ENCODE peak calls at places on chromosomes 12 and 14, in six cellular contexts. H is small intestine; U is uterus; Z is CD8-positive, alpha-beta T cell; C is Peyer's patch; T is heart right ventricle. B is an unnamed sample.

GRCh38 chr14:77249286-77249685 is 21.7 kb downstream of the NGB start:
- DNase-seq in U (no peak), C (no peak), Z (no peak), T (no peak), H (no peak), B (no peak)

GRCh38 chr12:13973981-13974380 is 7.4 kb downstream of the GRIN2B start:
- DNase-seq in H (no peak), Z (no peak), T (no peak), U (no peak), C (no peak), B (no peak)

GRCh38 chr12:123960029-123960428 is 12.6 kb downstream of the CCDC92 start:
- DNase-seq in H (no peak), U (no peak), Z (no peak), C (no peak), T (no peak), B (no peak)

GRCh38 chr14:55221186-55221585 is 29.8 kb upstream of the DLGAP5 start:
- DNase-seq in T (no peak), Z (no peak), C (no peak), U (no peak), H (peak; percentile 10), B (no peak)

GRCh38 chr12:106976013-106976658 is 10.8 kb downstream of the MTERF2 start:
- DNase-seq in U (no peak), Z (no peak), H (peak; percentile 92), C (no peak), T (no peak), B (no peak)

GRCh38 chr12:47576256-47576655 is 129.6 kb downstream of the RPAP3 start:
- DNase-seq in U (no peak), H (no peak), T (no peak), Z (no peak), C (no peak), B (no peak)

GRCh38 chr14:30242742-30243141 is 315.1 kb upstream of the PRKD1 start:
- DNase-seq in T (no peak), U (no peak), C (no peak), H (no peak), Z (no peak), B (no peak)

GRCh38 chr14:88793259-88793625 is 489 bp upstream of the EML5 start:
- DNase-seq in U (peak; percentile 16), Z (no peak), H (no peak), T (no peak), C (no peak), B (no peak)

GRCh38 chr14:70816525-70816924 is 7.2 kb upstream of the MAP3K9 start:
- DNase-seq in Z (no peak), H (no peak), C (no peak), T (no peak), U (no peak), B (no peak)

GRCh38 chr14:70823281-70823680 is 14.0 kb upstream of the MAP3K9 start:
- DNase-seq in T (no peak), C (no peak), H (no peak), Z (no peak), U (no peak), B (no peak)

GRCh38 chr14:70822706-70823185 is 13.4 kb upstream of the MAP3K9 start:
- DNase-seq in H (peak; percentile 81), T (peak; percentile 53), U (no peak), Z (no peak), C (no peak), B (peak; percentile 84)

GRCh38 chr14:70821916-70822705 is 12.8 kb upstream of the MAP3K9 start:
- DNase-seq in C (peak; percentile 37), U (peak; percentile 24), T (peak; percentile 46), Z (peak; percentile 35), H (peak; percentile 45), B (peak; percentile 70)

DNA sequence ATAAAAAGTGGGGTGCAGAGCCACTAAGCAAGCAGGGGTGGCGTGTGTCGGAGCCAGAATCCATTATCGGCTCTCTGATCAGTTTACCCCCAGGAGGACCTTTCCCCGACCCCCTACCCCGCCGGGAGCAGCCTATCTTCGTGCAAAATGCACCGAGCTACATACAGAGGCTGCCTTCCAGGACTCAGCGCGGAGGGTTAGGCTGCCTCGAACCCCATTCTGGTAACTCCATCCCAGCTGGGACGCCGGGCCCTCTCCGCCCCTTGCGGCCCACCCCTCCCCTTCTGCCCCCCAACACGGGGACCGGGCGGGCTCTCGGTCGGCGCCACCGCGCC is 12.2 kb upstream of the MAP3K9 start:
- DNase-seq in U (no peak), H (no peak), Z (no peak), C (no peak), T (no peak), B (no peak)
- H3K4me3 ChIP-seq in U (peak overlapping the region; percentile 49), H (peak overlapping the region; percentile 49), Z (peak overlapping the region; percentile 67), C (peak overlapping the region; percentile 66), T (peak overlapping the region; percentile 74), B (peak overlapping the region; percentile 37)

GRCh38 chr12:50525422-50525821 is 20.6 kb downstream of the DIP2B start:
- DNase-seq in U (no peak), H (no peak), T (no peak), C (no peak), Z (no peak), B (no peak)
- H3K27ac ChIP-seq in U (no peak overlapping the region), H (no peak overlapping the region), T (no peak overlapping the region), C (no peak overlapping the region), Z (no peak overlapping the region), B (no peak overlapping the region)

GRCh38 chr12:113846883-113847282 is 119.2 kb downstream of the RBM19 start:
- DNase-seq in C (no peak), T (no peak), U (no peak), Z (no peak), H (no peak), B (no peak)

GRCh38 chr12:113842699-113843098 is 123.4 kb downstream of the RBM19 start:
- DNase-seq in U (no peak), T (no peak), H (no peak), Z (no peak), C (no peak), B (no peak)

GRCh38 chr12:113847856-113848255 is 118.3 kb downstream of the RBM19 start:
- DNase-seq in C (no peak), T (no peak), H (no peak), U (no peak), Z (no peak), B (no peak)

GRCh38 chr12:113844495-113845175 is 121.5 kb downstream of the RBM19 start:
- DNase-seq in H (no peak), T (no peak), U (no peak), Z (no peak), C (no peak), B (no peak)

DNA sequence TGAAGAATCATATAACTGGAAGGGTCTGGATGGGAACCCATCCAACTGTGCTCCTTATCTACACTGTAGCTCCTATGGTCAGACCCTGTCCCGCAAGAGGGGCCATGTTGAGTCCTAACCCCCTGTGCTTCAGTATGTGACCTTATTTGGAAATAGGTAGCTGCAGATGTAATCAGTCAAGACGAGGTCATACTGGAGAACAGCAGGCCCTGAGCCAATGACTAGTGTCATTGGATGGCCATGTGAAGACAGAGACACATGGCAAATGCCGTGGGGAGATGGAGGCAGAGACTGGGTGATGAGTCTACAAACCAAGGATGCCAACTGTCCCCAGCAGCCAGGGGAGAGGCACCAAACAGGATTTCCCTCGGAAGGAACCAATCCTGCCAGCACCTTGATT is 119.8 kb downstream of the RBM19 start:
- DNase-seq in H (no peak), U (no peak), T (no peak), C (no peak), Z (no peak), B (no peak)
- H3K4me1 ChIP-seq in H (no peaks in the 10 kb centered on the region), U (no peaks in the 10 kb centered on the region), T (peaks cover 15% of the 10 kb centered on the region), C (no peaks in the 10 kb centered on the region), Z (no peaks in the 10 kb centered on the region), B (no peaks in the 10 kb centered on the region)

GRCh38 chr14:85535916-85536834 is 6.2 kb downstream of the FLRT2 start:
- DNase-seq in H (no peak), U (peak; percentile 44), C (no peak), Z (no peak), T (no peak), B (no peak)

GRCh38 chr14:85537526-85537925 is 7.6 kb downstream of the FLRT2 start:
- DNase-seq in U (no peak), Z (no peak), H (no peak), C (no peak), T (no peak), B (no peak)

GRCh38 chr14:85538636-85539035 is 8.7 kb downstream of the FLRT2 start:
- DNase-seq in Z (no peak), T (no peak), H (no peak), U (no peak), C (no peak), B (no peak)

GRCh38 chr14:85535316-85535715 is 5.4 kb downstream of the FLRT2 start:
- DNase-seq in H (no peak), C (no peak), U (no peak), Z (no peak), T (no peak), B (no peak)

DNA sequence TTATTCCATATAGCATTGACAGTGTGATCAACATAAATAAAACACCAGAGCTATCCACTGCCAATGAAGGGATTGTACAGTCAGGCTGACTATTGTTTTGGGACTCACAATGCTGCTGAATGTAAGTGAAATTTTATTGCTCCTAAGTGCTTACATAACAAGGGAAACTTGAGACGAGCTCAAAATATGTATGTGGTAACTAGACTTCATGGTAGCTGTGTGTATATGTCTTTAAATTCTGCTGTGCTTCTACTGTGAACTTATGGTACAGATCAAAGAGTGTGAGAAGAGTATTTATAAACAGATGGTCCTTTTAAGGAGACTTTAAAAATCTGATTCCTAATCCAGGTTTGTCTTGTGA is 6.9 kb downstream of the FLRT2 start:
- DNase-seq in T (no peak), H (no peak), Z (no peak), U (no peak), C (no peak), B (no peak)
- H3K4me3 ChIP-seq in T (no peak overlapping the region), H (no peak overlapping the region), Z (no peak overlapping the region), U (no peak overlapping the region), C (no peak overlapping the region), B (no peak overlapping the region)

DNA sequence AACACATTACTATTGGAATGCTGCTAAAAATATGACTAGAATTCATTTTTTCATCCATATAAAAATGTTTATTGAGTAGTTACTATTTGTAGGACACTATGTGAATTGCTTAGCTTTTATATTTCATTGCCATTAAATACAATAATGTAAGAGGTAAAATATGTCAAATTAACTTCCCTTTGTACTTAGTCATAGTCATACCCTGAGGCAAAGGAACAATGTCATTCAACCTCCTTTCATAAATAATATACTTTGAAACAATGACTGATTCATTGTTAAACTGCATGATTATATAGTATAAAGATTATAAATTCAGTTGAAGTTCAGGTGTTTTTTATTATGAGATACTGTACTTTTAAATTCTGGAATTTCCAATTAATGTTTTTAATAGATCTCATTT is 105.2 kb downstream of the GARIN6 start:
- DNase-seq in C (no peak), U (no peak), Z (no peak), H (no peak), T (no peak), B (no peak)
- H3K27ac ChIP-seq in C (no peak overlapping the region), U (no peak overlapping the region), Z (no peak overlapping the region), H (no peak overlapping the region), T (no peak overlapping the region), B (no peak overlapping the region)

GRCh38 chr12:45988259-45988658 is 2.1 kb downstream of the SCAF11 start:
- DNase-seq in T (no peak), Z (no peak), U (no peak), C (no peak), H (no peak), B (no peak)

GRCh38 chr12:45987339-45987726 is 3.0 kb downstream of the SCAF11 start:
- DNase-seq in Z (no peak), C (no peak), T (no peak), H (no peak), U (no peak), B (no peak)

GRCh38 chr12:45989857-45990467 is 412 bp downstream of the SCAF11 start:
- DNase-seq in Z (peak; percentile 44), H (no peak), T (peak; percentile 77), C (no peak), U (peak; percentile 60), B (peak; percentile 83)

GRCh38 chr12:45990468-45991288 is at the start of gene SCAF11:
- DNase-seq in U (peak; percentile 100), Z (peak; percentile 100), H (peak; percentile 100), C (peak; percentile 100), T (peak; percentile 100), B (peak; percentile 100)

GRCh38 chr12:45989277-45989856 is 1.0 kb downstream of the SCAF11 start:
- DNase-seq in Z (no peak), T (no peak), C (peak; percentile 67), U (no peak), H (peak; percentile 90), B (no peak)
- H3K4me1 ChIP-seq in Z (peaks cover 55% of the 10 kb centered on the region), T (peaks cover 60% of the 10 kb centered on the region), C (peaks cover 4% of the 10 kb centered on the region), U (peaks cover 7% of the 10 kb centered on the region), H (peaks cover 8% of the 10 kb centered on the region), B (no peaks in the 10 kb centered on the region)